ENCODE peak calls at places on chromosomes 5 and 9, in ten cellular contexts. B is body of pancreas, P is kidney, H is PC-9, S is tibial artery, U is mucosa of descending colon, M is HFF-Myc, C is AG09309, Q is aorta, J is ovary. O is an unnamed sample.

GRCh38 chr9:121073038-121073437 is 1.7 kb upstream of the CNTRL start:
- DNase-seq in B (peak), P (no peak), H (no peak), S (peak), U (no peak), M (peak), C (peak), Q (peak), J (no peak), O (no peak)

GRCh38 chr5:168375214-168375613 is 83.8 kb downstream of the WWC1 start:
- DNase-seq in B (no peak), P (no peak), H (no peak), S (no peak), U (no peak), M (no peak), C (no peak), Q (no peak), J (no peak), O (no peak)

GRCh38 chr5:88438006-88438405 is 169.4 kb upstream of the TMEM161B start:
- DNase-seq in B (no peak), P (no peak), H (peak), S (no peak), U (no peak), M (no peak), C (no peak), Q (no peak), J (no peak), O (no peak)

GRCh38 chr5:565782-566445 is 41.7 kb upstream of the SLC9A3 start:
- DNase-seq in B (peak), P (peak), H (no peak), S (peak), U (no peak), M (no peak), C (no peak), Q (no peak), J (no peak), O (no peak)

GRCh38 chr9:3827175-3827574 is 301.4 kb upstream of the RFX3 start:
- DNase-seq in B (peak), P (no peak), H (peak), S (no peak), U (no peak), M (no peak), C (no peak), Q (no peak), J (no peak), O (no peak)

GRCh38 chr9:27407491-27407890 is 110.5 kb upstream of the EQTN start:
- DNase-seq in B (no peak), P (no peak), H (no peak), S (no peak), U (no peak), M (no peak), C (no peak), Q (no peak), J (no peak), O (no peak)

GRCh38 chr9:129486496-129487306 is 134.2 kb downstream of the C9orf50 start:
- DNase-seq in B (peak), P (peak), H (peak), S (peak), U (peak), M (no peak), C (no peak), Q (peak), J (peak), O (peak)

GRCh38 chr9:70792796-70793195 is 328.6 kb downstream of the TRPM3 start:
- DNase-seq in B (no peak), P (no peak), H (no peak), S (no peak), U (no peak), M (no peak), C (no peak), Q (no peak), J (no peak), O (no peak)

GRCh38 chr9:94639045-94639995 is at the start of gene FBP1:
- DNase-seq in B (peak), P (peak), H (peak), S (peak), U (peak), M (no peak), C (no peak), Q (peak), J (peak), O (no peak)

GRCh38 chr9:135887021-135887507 is 20.3 kb downstream of the CAMSAP1 start:
- DNase-seq in B (no peak), P (no peak), H (no peak), S (no peak), U (no peak), M (no peak), C (no peak), Q (peak), J (no peak), O (no peak)

GRCh38 chr9:105608685-105609598 is 51.0 kb downstream of the FKTN start:
- DNase-seq in B (peak), P (no peak), H (no peak), S (no peak), U (no peak), M (peak), C (no peak), Q (no peak), J (no peak), O (no peak)

GRCh38 chr5:59390074-59390659 is 503.4 kb downstream of the PDE4D start:
- DNase-seq in B (peak), P (no peak), H (no peak), S (no peak), U (no peak), M (peak), C (no peak), Q (no peak), J (no peak), O (no peak)

GRCh38 chr5:1833264-1834021 is 32.2 kb downstream of the NDUFS6 start:
- DNase-seq in B (no peak), P (peak), H (no peak), S (no peak), U (no peak), M (no peak), C (no peak), Q (no peak), J (no peak), O (no peak)

GRCh38 chr9:132078369-132079356 is 1.0 kb downstream of the MED27 start:
- DNase-seq in B (peak), P (no peak), H (peak), S (no peak), U (no peak), M (peak), C (no peak), Q (peak), J (peak), O (peak)

GRCh38 chr9:32411753-32412152 is 27.3 kb downstream of the ACO1 start:
- DNase-seq in B (no peak), P (no peak), H (no peak), S (no peak), U (no peak), M (no peak), C (no peak), Q (no peak), J (no peak), O (no peak)

GRCh38 chr5:669842-670395 is 23.2 kb downstream of the TPPP start:
- DNase-seq in B (no peak), P (peak), H (no peak), S (peak), U (no peak), M (no peak), C (no peak), Q (peak), J (peak), O (no peak)

GRCh38 chr9:110142253-110142652 is 65.7 kb downstream of the C9orf152 start:
- DNase-seq in B (no peak), P (no peak), H (peak), S (no peak), U (no peak), M (no peak), C (no peak), Q (no peak), J (no peak), O (no peak)

GRCh38 chr5:172175263-172175719 is 12.7 kb downstream of the STK10 start:
- DNase-seq in B (peak), P (peak), H (no peak), S (peak), U (peak), M (no peak), C (no peak), Q (peak), J (no peak), O (no peak)

GRCh38 chr9:110648698-110649097 is 19.9 kb upstream of the MUSK start:
- DNase-seq in B (no peak), P (no peak), H (no peak), S (no peak), U (no peak), M (no peak), C (no peak), Q (no peak), J (no peak), O (no peak)

GRCh38 chr5:76137887-76138542 is 54.8 kb downstream of the SV2C start:
- DNase-seq in B (no peak), P (no peak), H (no peak), S (no peak), U (no peak), M (no peak), C (no peak), Q (no peak), J (no peak), O (no peak)

GRCh38 chr5:321233-321725 is at the start of gene AHRR:
- DNase-seq in B (peak), P (no peak), H (peak), S (no peak), U (peak), M (no peak), C (no peak), Q (peak), J (peak), O (no peak)

GRCh38 chr9:137665697-137666504 is 47.1 kb downstream of the EHMT1 start:
- DNase-seq in B (no peak), P (peak), H (no peak), S (no peak), U (no peak), M (no peak), C (no peak), Q (no peak), J (peak), O (no peak)

GRCh38 chr5:168118042-168118668 is 173.3 kb upstream of the WWC1 start:
- DNase-seq in B (no peak), P (no peak), H (no peak), S (no peak), U (no peak), M (no peak), C (no peak), Q (no peak), J (no peak), O (no peak)

GRCh38 chr5:141483842-141484241 is 988 bp upstream of the PCDHGC4 start:
- DNase-seq in B (no peak), P (no peak), H (no peak), S (no peak), U (no peak), M (no peak), C (no peak), Q (no peak), J (no peak), O (no peak)

GRCh38 chr5:141486091-141486490 is 1.3 kb downstream of the PCDHGC4 start:
- DNase-seq in B (no peak), P (no peak), H (no peak), S (no peak), U (no peak), M (no peak), C (no peak), Q (no peak), J (no peak), O (no peak)

GRCh38 chr5:141487131-141487530 is 1.8 kb upstream of the PCDHGC5 start:
- DNase-seq in B (no peak), P (no peak), H (no peak), S (no peak), U (no peak), M (no peak), C (no peak), Q (no peak), J (no peak), O (no peak)

GRCh38 chr5:141484499-141485304 is at the start of gene PCDHGC4:
- DNase-seq in B (no peak), P (no peak), H (no peak), S (no peak), U (no peak), M (no peak), C (no peak), Q (no peak), J (peak), O (no peak)

GRCh38 chr5:141485305-141486055 is 650 bp downstream of the PCDHGC4 start:
- DNase-seq in B (no peak), P (no peak), H (no peak), S (no peak), U (no peak), M (no peak), C (no peak), Q (no peak), J (no peak), O (no peak)
- H3K4me3 ChIP-seq in B (no peak), P (peak), H (no peak), S (peak), U (no peak), M (no peak), C (no peak), Q (no peak), J (peak), O (no peak)

GRCh38 chr5:153965102-153965645 is 73.5 kb downstream of the FAM114A2 start:
- DNase-seq in B (peak), P (no peak), H (peak), S (no peak), U (no peak), M (peak), C (peak), Q (no peak), J (peak), O (no peak)

GRCh38 chr5:153969563-153969895 is 69.2 kb downstream of the FAM114A2 start:
- DNase-seq in B (no peak), P (no peak), H (no peak), S (no peak), U (no peak), M (no peak), C (no peak), Q (no peak), J (no peak), O (no peak)

GRCh38 chr5:153968761-153969562 is 69.7 kb downstream of the FAM114A2 start:
- DNase-seq in B (peak), P (no peak), H (no peak), S (no peak), U (no peak), M (no peak), C (no peak), Q (no peak), J (no peak), O (no peak)

GRCh38 chr5:153960269-153961215 is 78.2 kb downstream of the FAM114A2 start:
- DNase-seq in B (no peak), P (no peak), H (no peak), S (no peak), U (no peak), M (no peak), C (no peak), Q (no peak), J (no peak), O (no peak)

DNA sequence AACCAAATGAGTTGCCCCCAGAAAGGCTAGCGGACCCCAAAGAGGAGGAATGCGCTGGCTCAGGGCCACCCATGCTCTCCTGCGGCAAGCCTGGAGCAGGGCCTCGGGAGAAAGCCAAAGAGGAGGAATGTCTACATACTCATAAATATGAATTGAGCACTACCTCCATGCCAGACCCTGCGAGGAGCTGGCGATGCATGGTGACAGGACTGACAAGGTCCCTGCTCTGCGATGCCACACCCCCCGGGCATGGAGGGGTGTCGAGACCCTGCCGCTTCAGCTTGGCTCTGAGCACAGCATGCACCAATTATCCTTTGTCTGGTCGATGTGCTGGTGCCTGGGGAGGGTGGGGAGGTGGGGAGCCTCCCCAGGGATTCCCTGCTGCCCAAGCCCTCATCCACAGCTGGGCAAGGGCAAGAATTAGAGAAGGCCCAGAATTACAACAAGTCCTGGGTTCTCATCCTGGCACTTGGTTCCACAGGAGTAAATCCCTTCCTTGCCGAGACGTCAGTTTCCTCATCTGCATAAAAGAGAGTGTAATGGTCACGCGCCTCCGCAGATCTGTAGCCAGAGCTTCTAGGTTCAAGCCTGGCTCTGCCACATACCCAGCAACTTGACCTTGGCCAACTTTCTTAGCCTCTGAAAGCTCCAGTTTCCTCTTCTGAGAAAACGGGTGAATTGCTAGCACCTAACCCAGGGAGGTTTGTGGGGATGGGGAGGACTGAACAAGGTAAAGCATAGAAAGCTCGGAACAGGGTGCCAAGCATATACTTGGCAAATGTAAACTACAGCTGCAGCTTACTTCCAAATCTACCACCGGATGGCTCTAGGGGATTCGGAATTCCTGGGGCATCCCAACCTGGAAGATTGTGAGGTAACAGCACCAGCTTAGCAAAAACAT is 74.3 kb downstream of the FAM114A2 start:
- DNase-seq in B (no peak), P (no peak), H (no peak), S (no peak), U (no peak), M (no peak), C (no peak), Q (no peak), J (no peak), O (no peak)
- H3K4me3 ChIP-seq in B (no peak), P (peak), H (no peak), S (peak), U (no peak), M (no peak), C (no peak), Q (no peak), J (no peak), O (no peak)

DNA sequence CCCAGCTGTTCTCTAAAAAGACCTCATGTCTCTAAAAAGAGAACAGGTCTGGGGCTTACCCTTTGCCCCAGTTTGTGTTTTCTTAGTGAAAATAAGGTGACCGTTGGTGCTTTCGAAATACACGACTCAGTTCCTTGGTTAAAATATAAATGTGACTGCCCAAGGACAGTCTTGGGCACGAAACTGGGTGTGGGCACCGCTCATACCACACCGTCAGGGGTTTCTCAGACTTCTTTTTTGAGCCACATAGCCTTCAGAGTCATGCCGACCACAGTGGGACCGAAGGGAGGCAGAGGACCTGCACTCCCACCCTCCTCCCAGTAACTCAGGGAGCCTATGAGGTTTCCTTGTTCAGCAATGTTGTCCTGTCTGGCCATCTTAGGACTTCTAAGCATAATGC is 6.5 kb downstream of the SNX18 start:
- DNase-seq in B (no peak), P (no peak), H (no peak), S (no peak), U (no peak), M (no peak), C (no peak), Q (no peak), J (no peak), O (no peak)
- H3K4me3 ChIP-seq in B (no peak), P (peak), H (peak), S (peak), U (no peak), M (no peak), C (no peak), Q (peak), J (peak), O (no peak)

GRCh38 chr5:29715167-29715566 is 1478.3 kb upstream of the CDH6 start:
- DNase-seq in B (no peak), P (no peak), H (no peak), S (no peak), U (no peak), M (no peak), C (no peak), Q (no peak), J (no peak), O (no peak)
- H3K4me3 ChIP-seq in B (no peak), P (no peak), H (no peak), S (no peak), U (no peak), M (no peak), C (no peak), Q (no peak), J (no peak), O (no peak)

GRCh38 chr5:135028791-135029467 is 5.1 kb downstream of the PITX1 start:
- DNase-seq in B (no peak), P (peak), H (no peak), S (no peak), U (no peak), M (no peak), C (no peak), Q (no peak), J (no peak), O (no peak)
- H3K4me3 ChIP-seq in B (no peak), P (no peak), H (no peak), S (no peak), U (no peak), M (no peak), C (no peak), Q (no peak), J (no peak), O (no peak)

O was measured in BJ.